ENCODE peak calls at places on chromosomes 16 and 17, in five cellular contexts. One of them, this sample, is unnamed.
A peak's percentile ranks its signal among the peaks of the same experiment; 100 is the strongest.

GRCh38 chr17:41907633-41908539 is 10.9 kb downstream of the ACLY start:
- DNase-seq in nucleus accumbens: no peak
- DNase-seq in H9: no peak
- DNase-seq in CD14-positive monocyte: no peak
- DNase-seq in non-pigmented ciliary epithelial cell: no peak
- DNase-seq in this sample: no peak

GRCh38 chr16:46908540-46909372 is 24.6 kb downstream of the GPT2 start:
- DNase-seq in CD14-positive monocyte: no peak
- DNase-seq in non-pigmented ciliary epithelial cell: no peak
- DNase-seq in H9: peak; percentile 72
- DNase-seq in nucleus accumbens: peak; percentile 63
- DNase-seq in this sample: no peak

GRCh38 chr16:89119661-89120141 is 26.0 kb downstream of the ACSF3 start:
- DNase-seq in CD14-positive monocyte: peak; percentile 41
- DNase-seq in non-pigmented ciliary epithelial cell: no peak
- DNase-seq in H9: no peak
- DNase-seq in nucleus accumbens: no peak
- DNase-seq in this sample: no peak

GRCh38 chr16:47777191-47777590 is 316.1 kb downstream of the PHKB start:
- DNase-seq in CD14-positive monocyte: no peak
- DNase-seq in non-pigmented ciliary epithelial cell: peak; percentile 5
- DNase-seq in nucleus accumbens: no peak
- DNase-seq in H9: no peak
- DNase-seq in this sample: no peak

GRCh38 chr17:17350491-17351355 is 47.5 kb downstream of the NT5M start:
- DNase-seq in nucleus accumbens: no peak
- DNase-seq in non-pigmented ciliary epithelial cell: peak; percentile 8
- DNase-seq in H9: peak; percentile 80
- DNase-seq in CD14-positive monocyte: no peak
- DNase-seq in this sample: no peak

GRCh38 chr16:85720319-85720637 is 30.6 kb downstream of the C16orf74 start:
- DNase-seq in nucleus accumbens: no peak
- DNase-seq in CD14-positive monocyte: no peak
- DNase-seq in non-pigmented ciliary epithelial cell: no peak
- DNase-seq in H9: no peak
- DNase-seq in this sample: no peak

GRCh38 chr16:82633964-82634600 is 7.3 kb downstream of the CDH13 start:
- DNase-seq in nucleus accumbens: peak; percentile 79
- DNase-seq in H9: no peak
- DNase-seq in CD14-positive monocyte: no peak
- DNase-seq in non-pigmented ciliary epithelial cell: no peak
- DNase-seq in this sample: peak; percentile 6

GRCh38 chr16:53865492-53865863 is 161.5 kb downstream of the FTO start:
- DNase-seq in non-pigmented ciliary epithelial cell: peak; percentile 44
- DNase-seq in H9: no peak
- DNase-seq in CD14-positive monocyte: no peak
- DNase-seq in nucleus accumbens: peak; percentile 18
- DNase-seq in this sample: no peak

GRCh38 chr16:80723091-80723490 is 81.3 kb downstream of the CDYL2 start:
- DNase-seq in nucleus accumbens: no peak
- DNase-seq in H9: no peak
- DNase-seq in non-pigmented ciliary epithelial cell: no peak
- DNase-seq in CD14-positive monocyte: no peak
- DNase-seq in this sample: no peak

GRCh38 chr17:16529906-16530305 is 37.9 kb upstream of the LRRC75A start:
- DNase-seq in nucleus accumbens: no peak
- DNase-seq in CD14-positive monocyte: no peak
- DNase-seq in H9: no peak
- DNase-seq in non-pigmented ciliary epithelial cell: no peak
- DNase-seq in this sample: no peak

GRCh38 chr16:31427441-31428276 is 501 bp downstream of the COX6A2 start:
- DNase-seq in non-pigmented ciliary epithelial cell: no peak
- DNase-seq in H9: peak; percentile 45
- DNase-seq in nucleus accumbens: peak; percentile 52
- DNase-seq in CD14-positive monocyte: no peak
- DNase-seq in this sample: no peak

GRCh38 chr17:36608794-36609497 is 7.6 kb downstream of the MRM1 start:
- DNase-seq in H9: peak; percentile 79
- DNase-seq in CD14-positive monocyte: peak; percentile 63
- DNase-seq in non-pigmented ciliary epithelial cell: no peak
- DNase-seq in nucleus accumbens: peak; percentile 33
- DNase-seq in this sample: peak; percentile 78

GRCh38 chr17:64004903-64005733 is 7.0 kb downstream of the PRR29 start:
- DNase-seq in CD14-positive monocyte: peak; percentile 36
- DNase-seq in nucleus accumbens: no peak
- DNase-seq in H9: peak; percentile 29
- DNase-seq in non-pigmented ciliary epithelial cell: no peak
- DNase-seq in this sample: no peak

GRCh38 chr16:31134091-31134571 is 1.4 kb downstream of the PRSS8 start:
- DNase-seq in non-pigmented ciliary epithelial cell: no peak
- DNase-seq in nucleus accumbens: no peak
- DNase-seq in H9: no peak
- DNase-seq in CD14-positive monocyte: peak; percentile 83
- DNase-seq in this sample: no peak

GRCh38 chr16:4200781-4201137 is 41.1 kb downstream of the SRL start:
- DNase-seq in nucleus accumbens: no peak
- DNase-seq in non-pigmented ciliary epithelial cell: no peak
- DNase-seq in CD14-positive monocyte: no peak
- DNase-seq in H9: no peak
- DNase-seq in this sample: no peak

GRCh38 chr16:74296120-74296464 is 522 bp upstream of the PSMD7 start:
- DNase-seq in nucleus accumbens: no peak
- DNase-seq in non-pigmented ciliary epithelial cell: no peak
- DNase-seq in CD14-positive monocyte: no peak
- DNase-seq in H9: no peak
- DNase-seq in this sample: no peak

GRCh38 chr17:50348522-50349240 is 2.8 kb downstream of the XYLT2 start:
- DNase-seq in H9: peak; percentile 23
- DNase-seq in non-pigmented ciliary epithelial cell: no peak
- DNase-seq in nucleus accumbens: no peak
- DNase-seq in CD14-positive monocyte: no peak
- DNase-seq in this sample: no peak

This sample was measured in NCI-H748 treated with DMSO at 0.1 percent for 48 hours.